ENCODE peak calls at places on chromosomes 1 and 21, in eight cellular contexts. One of them, this sample, is unnamed.

GRCh38 chr1:83909687-83910086 is 89.2 kb downstream of the TTLL7 start:
- DNase-seq in activated T-cell treated with anti-CD3 and anti-CD28 coated beads for 1 hour: no peak
- DNase-seq in upper lobe of right lung: no peak
- DNase-seq in posterior cingulate gyrus: no peak
- DNase-seq in central memory CD8-positive, alpha-beta T cell: no peak
- DNase-seq in natural killer cell treated with Interleukin-12 subunit alpha and Interleukin-12 subunit beta and Interleukin-15 and Interleukin-18, amount 100 ng/mL, for 72 hours: no peak
- DNase-seq in BE2C: no peak
- DNase-seq in T-helper 2 cell: no peak
- DNase-seq in this sample: no peak

GRCh38 chr1:228104526-228105251 is 1.6 kb upstream of the C1orf35 start:
- DNase-seq in activated T-cell treated with anti-CD3 and anti-CD28 coated beads for 1 hour: no peak
- DNase-seq in upper lobe of right lung: no peak
- DNase-seq in posterior cingulate gyrus: no peak
- DNase-seq in central memory CD8-positive, alpha-beta T cell: no peak
- DNase-seq in natural killer cell treated with Interleukin-12 subunit alpha and Interleukin-12 subunit beta and Interleukin-15 and Interleukin-18, amount 100 ng/mL, for 72 hours: no peak
- DNase-seq in BE2C: no peak
- DNase-seq in T-helper 2 cell: no peak
- DNase-seq in this sample: no peak

GRCh38 chr1:94395231-94395630 is 23.0 kb upstream of the ABCD3 start:
- DNase-seq in activated T-cell treated with anti-CD3 and anti-CD28 coated beads for 1 hour: no peak
- DNase-seq in upper lobe of right lung: no peak
- DNase-seq in posterior cingulate gyrus: no peak
- DNase-seq in central memory CD8-positive, alpha-beta T cell: no peak
- DNase-seq in natural killer cell treated with Interleukin-12 subunit alpha and Interleukin-12 subunit beta and Interleukin-15 and Interleukin-18, amount 100 ng/mL, for 72 hours: no peak
- DNase-seq in BE2C: no peak
- DNase-seq in T-helper 2 cell: no peak
- DNase-seq in this sample: no peak

GRCh38 chr21:44938976-44939531 is 775 bp upstream of the SLX9 start:
- DNase-seq in activated T-cell treated with anti-CD3 and anti-CD28 coated beads for 1 hour: no peak
- DNase-seq in upper lobe of right lung: peak; percentile 53
- DNase-seq in posterior cingulate gyrus: no peak
- DNase-seq in central memory CD8-positive, alpha-beta T cell: no peak
- DNase-seq in natural killer cell treated with Interleukin-12 subunit alpha and Interleukin-12 subunit beta and Interleukin-15 and Interleukin-18, amount 100 ng/mL, for 72 hours: no peak
- DNase-seq in BE2C: no peak
- DNase-seq in T-helper 2 cell: no peak
- DNase-seq in this sample: no peak

GRCh38 chr1:111191496-111191895 is 8.9 kb downstream of the DENND2D start:
- DNase-seq in activated T-cell treated with anti-CD3 and anti-CD28 coated beads for 1 hour: no peak
- DNase-seq in upper lobe of right lung: no peak
- DNase-seq in posterior cingulate gyrus: no peak
- DNase-seq in central memory CD8-positive, alpha-beta T cell: no peak
- DNase-seq in natural killer cell treated with Interleukin-12 subunit alpha and Interleukin-12 subunit beta and Interleukin-15 and Interleukin-18, amount 100 ng/mL, for 72 hours: no peak
- DNase-seq in BE2C: no peak
- DNase-seq in T-helper 2 cell: no peak
- DNase-seq in this sample: no peak

GRCh38 chr1:171355727-171356126 is 41.7 kb downstream of the FMO4 start:
- DNase-seq in activated T-cell treated with anti-CD3 and anti-CD28 coated beads for 1 hour: no peak
- DNase-seq in upper lobe of right lung: no peak
- DNase-seq in posterior cingulate gyrus: no peak
- DNase-seq in central memory CD8-positive, alpha-beta T cell: no peak
- DNase-seq in natural killer cell treated with Interleukin-12 subunit alpha and Interleukin-12 subunit beta and Interleukin-15 and Interleukin-18, amount 100 ng/mL, for 72 hours: no peak
- DNase-seq in BE2C: no peak
- DNase-seq in T-helper 2 cell: no peak
- DNase-seq in this sample: no peak

GRCh38 chr1:2840036-2840809 is 38.7 kb upstream of the TTC34 start:
- DNase-seq in activated T-cell treated with anti-CD3 and anti-CD28 coated beads for 1 hour: peak; percentile 56
- DNase-seq in upper lobe of right lung: no peak
- DNase-seq in posterior cingulate gyrus: no peak
- DNase-seq in central memory CD8-positive, alpha-beta T cell: peak; percentile 30
- DNase-seq in natural killer cell treated with Interleukin-12 subunit alpha and Interleukin-12 subunit beta and Interleukin-15 and Interleukin-18, amount 100 ng/mL, for 72 hours: peak; percentile 56
- DNase-seq in BE2C: no peak
- DNase-seq in T-helper 2 cell: peak; percentile 49
- DNase-seq in this sample: no peak

GRCh38 chr1:35656148-35656862 is 15.0 kb upstream of the PSMB2 start:
- DNase-seq in activated T-cell treated with anti-CD3 and anti-CD28 coated beads for 1 hour: no peak
- DNase-seq in upper lobe of right lung: no peak
- DNase-seq in posterior cingulate gyrus: no peak
- DNase-seq in central memory CD8-positive, alpha-beta T cell: no peak
- DNase-seq in natural killer cell treated with Interleukin-12 subunit alpha and Interleukin-12 subunit beta and Interleukin-15 and Interleukin-18, amount 100 ng/mL, for 72 hours: no peak
- DNase-seq in BE2C: no peak
- DNase-seq in T-helper 2 cell: no peak
- DNase-seq in this sample: no peak

GRCh38 chr1:168792142-168792541 is 63.1 kb upstream of the DPT start:
- DNase-seq in activated T-cell treated with anti-CD3 and anti-CD28 coated beads for 1 hour: no peak
- DNase-seq in upper lobe of right lung: no peak
- DNase-seq in posterior cingulate gyrus: no peak
- DNase-seq in central memory CD8-positive, alpha-beta T cell: no peak
- DNase-seq in natural killer cell treated with Interleukin-12 subunit alpha and Interleukin-12 subunit beta and Interleukin-15 and Interleukin-18, amount 100 ng/mL, for 72 hours: no peak
- DNase-seq in BE2C: no peak
- DNase-seq in T-helper 2 cell: no peak
- DNase-seq in this sample: no peak

This sample was measured in Panc1.